ENCODE peak calls at places on chromosomes 3 and 15, in five cellular contexts. One of them, this sample, is unnamed.

GRCh38 chr3:196667056-196667844 is 27.8 kb downstream of the NRROS start:
- DNase-seq in choroid plexus epithelial cell: no peak
- DNase-seq in DMS53: no peak
- DNase-seq in NCI-H460: no peak
- DNase-seq in stimulated activated CD8-positive, alpha-beta memory T cell treated with anti-CD3 and anti-CD28 coated beads, Interleukin-4, amount 100 ng/mL, for 4 hours: no peak
- DNase-seq in this sample: no peak

GRCh38 chr3:72990701-72991395 is 5.8 kb upstream of the PPP4R2 start:
- DNase-seq in choroid plexus epithelial cell: no peak
- DNase-seq in DMS53: no peak
- DNase-seq in NCI-H460: no peak
- DNase-seq in stimulated activated CD8-positive, alpha-beta memory T cell treated with anti-CD3 and anti-CD28 coated beads, Interleukin-4, amount 100 ng/mL, for 4 hours: no peak
- DNase-seq in this sample: no peak

GRCh38 chr15:52213206-52213605 is 22.0 kb upstream of the GNB5 start:
- DNase-seq in choroid plexus epithelial cell: no peak
- DNase-seq in DMS53: no peak
- DNase-seq in NCI-H460: no peak
- DNase-seq in stimulated activated CD8-positive, alpha-beta memory T cell treated with anti-CD3 and anti-CD28 coated beads, Interleukin-4, amount 100 ng/mL, for 4 hours: no peak
- DNase-seq in this sample: no peak

GRCh38 chr3:73927203-73927570 is 302.4 kb upstream of the PDZRN3 start:
- DNase-seq in choroid plexus epithelial cell: no peak
- DNase-seq in DMS53: no peak
- DNase-seq in NCI-H460: no peak
- DNase-seq in stimulated activated CD8-positive, alpha-beta memory T cell treated with anti-CD3 and anti-CD28 coated beads, Interleukin-4, amount 100 ng/mL, for 4 hours: no peak
- DNase-seq in this sample: no peak

GRCh38 chr3:11185564-11186317 is 31.4 kb downstream of the HRH1 start:
- DNase-seq in choroid plexus epithelial cell: peak; percentile 88
- DNase-seq in DMS53: no peak
- DNase-seq in NCI-H460: peak; percentile 77
- DNase-seq in stimulated activated CD8-positive, alpha-beta memory T cell treated with anti-CD3 and anti-CD28 coated beads, Interleukin-4, amount 100 ng/mL, for 4 hours: no peak
- DNase-seq in this sample: no peak

GRCh38 chr3:156307704-156308103 is 187.3 kb downstream of the KCNAB1 start:
- DNase-seq in choroid plexus epithelial cell: peak; percentile 86
- DNase-seq in DMS53: no peak
- DNase-seq in NCI-H460: no peak
- DNase-seq in stimulated activated CD8-positive, alpha-beta memory T cell treated with anti-CD3 and anti-CD28 coated beads, Interleukin-4, amount 100 ng/mL, for 4 hours: no peak
- DNase-seq in this sample: no peak

GRCh38 chr3:118272976-118273375 is 761.7 kb downstream of the IGSF11 start:
- DNase-seq in choroid plexus epithelial cell: no peak
- DNase-seq in DMS53: no peak
- DNase-seq in NCI-H460: no peak
- DNase-seq in stimulated activated CD8-positive, alpha-beta memory T cell treated with anti-CD3 and anti-CD28 coated beads, Interleukin-4, amount 100 ng/mL, for 4 hours: no peak
- DNase-seq in this sample: no peak

GRCh38 chr15:76663529-76663928 is 241.6 kb downstream of the SCAPER start:
- DNase-seq in choroid plexus epithelial cell: no peak
- DNase-seq in DMS53: no peak
- DNase-seq in NCI-H460: no peak
- DNase-seq in stimulated activated CD8-positive, alpha-beta memory T cell treated with anti-CD3 and anti-CD28 coated beads, Interleukin-4, amount 100 ng/mL, for 4 hours: no peak
- DNase-seq in this sample: no peak

GRCh38 chr15:31013863-31014607 is 22.6 kb upstream of the MTMR10 start:
- DNase-seq in choroid plexus epithelial cell: no peak
- DNase-seq in DMS53: peak; percentile 15
- DNase-seq in NCI-H460: no peak
- DNase-seq in stimulated activated CD8-positive, alpha-beta memory T cell treated with anti-CD3 and anti-CD28 coated beads, Interleukin-4, amount 100 ng/mL, for 4 hours: no peak
- DNase-seq in this sample: no peak

GRCh38 chr15:37098468-37099320 is 1.7 kb downstream of the MEIS2 start:
- DNase-seq in choroid plexus epithelial cell: peak; percentile 53
- DNase-seq in DMS53: peak; percentile 76
- DNase-seq in NCI-H460: no peak
- DNase-seq in stimulated activated CD8-positive, alpha-beta memory T cell treated with anti-CD3 and anti-CD28 coated beads, Interleukin-4, amount 100 ng/mL, for 4 hours: no peak
- DNase-seq in this sample: no peak

GRCh38 chr15:67091073-67091965 is 25.9 kb downstream of the SMAD3 start:
- DNase-seq in choroid plexus epithelial cell: peak; percentile 90
- DNase-seq in DMS53: no peak
- DNase-seq in NCI-H460: peak; percentile 68
- DNase-seq in stimulated activated CD8-positive, alpha-beta memory T cell treated with anti-CD3 and anti-CD28 coated beads, Interleukin-4, amount 100 ng/mL, for 4 hours: peak; percentile 64
- DNase-seq in this sample: no peak